ENCODE peak calls at places on chromosome 15, in four cellular contexts. One of them, this sample, is unnamed.

GRCh38 chr15:41281236-41281635 is 50.2 kb downstream of the CHP1 start:
- DNase-seq in activated T-cell treated with anti-CD3 and anti-CD28 coated beads for 48 hours: no peak
- DNase-seq in retina: no peak
- DNase-seq in lung: no peak
- DNase-seq in this sample: no peak

GRCh38 chr15:56891852-56892251 is 26.6 kb upstream of the TCF12 start:
- DNase-seq in retina: no peak
- DNase-seq in activated T-cell treated with anti-CD3 and anti-CD28 coated beads for 48 hours: no peak
- DNase-seq in lung: no peak
- DNase-seq in this sample: no peak

GRCh38 chr15:40040770-40041169 is 1.8 kb upstream of the SRP14 start:
- DNase-seq in lung: no peak
- DNase-seq in retina: no peak
- DNase-seq in activated T-cell treated with anti-CD3 and anti-CD28 coated beads for 48 hours: no peak
- DNase-seq in this sample: no peak

GRCh38 chr15:64571857-64572291 is 111.5 kb downstream of the ZNF609 start:
- DNase-seq in activated T-cell treated with anti-CD3 and anti-CD28 coated beads for 48 hours: no peak
- DNase-seq in lung: no peak
- DNase-seq in retina: no peak
- DNase-seq in this sample: no peak

GRCh38 chr15:77421370-77421700 is 647 bp downstream of the HMG20A start:
- DNase-seq in lung: no peak
- DNase-seq in retina: no peak
- DNase-seq in activated T-cell treated with anti-CD3 and anti-CD28 coated beads for 48 hours: no peak
- DNase-seq in this sample: no peak

GRCh38 chr15:69557340-69558137 is 104.9 kb downstream of the RPLP1 start:
- DNase-seq in activated T-cell treated with anti-CD3 and anti-CD28 coated beads for 48 hours: no peak
- DNase-seq in lung: peak
- DNase-seq in retina: no peak
- DNase-seq in this sample: no peak

GRCh38 chr15:100902436-100903190 is 16.5 kb upstream of the LRRK1 start:
- DNase-seq in lung: peak
- DNase-seq in activated T-cell treated with anti-CD3 and anti-CD28 coated beads for 48 hours: no peak
- DNase-seq in retina: no peak
- DNase-seq in this sample: peak

GRCh38 chr15:58070801-58071418 is 5.4 kb upstream of the ALDH1A2 start:
- DNase-seq in retina: peak
- DNase-seq in activated T-cell treated with anti-CD3 and anti-CD28 coated beads for 48 hours: peak
- DNase-seq in lung: peak
- DNase-seq in this sample: peak

GRCh38 chr15:43081283-43081682 is 24.6 kb downstream of the UBR1 start:
- DNase-seq in lung: no peak
- DNase-seq in retina: no peak
- DNase-seq in activated T-cell treated with anti-CD3 and anti-CD28 coated beads for 48 hours: no peak
- DNase-seq in this sample: no peak

GRCh38 chr15:101063212-101063611 is 144.1 kb downstream of the LRRK1 start:
- DNase-seq in activated T-cell treated with anti-CD3 and anti-CD28 coated beads for 48 hours: no peak
- DNase-seq in lung: no peak
- DNase-seq in retina: no peak
- DNase-seq in this sample: peak

GRCh38 chr15:77001966-77002365 is 7.0 kb downstream of the PSTPIP1 start:
- DNase-seq in lung: no peak
- DNase-seq in activated T-cell treated with anti-CD3 and anti-CD28 coated beads for 48 hours: no peak
- DNase-seq in retina: no peak
- DNase-seq in this sample: peak

GRCh38 chr15:45468294-45468693 is 54.3 kb downstream of the SLC30A4 start:
- DNase-seq in retina: no peak
- DNase-seq in activated T-cell treated with anti-CD3 and anti-CD28 coated beads for 48 hours: no peak
- DNase-seq in lung: no peak
- DNase-seq in this sample: no peak

GRCh38 chr15:86439614-86440013 is 359.9 kb downstream of the AGBL1 start:
- DNase-seq in activated T-cell treated with anti-CD3 and anti-CD28 coated beads for 48 hours: no peak
- DNase-seq in lung: no peak
- DNase-seq in retina: no peak
- DNase-seq in this sample: no peak

GRCh38 chr15:101251830-101252820 is at the start of gene CHSY1:
- DNase-seq in retina: peak
- DNase-seq in lung: peak
- DNase-seq in activated T-cell treated with anti-CD3 and anti-CD28 coated beads for 48 hours: peak
- DNase-seq in this sample: peak

GRCh38 chr15:100642950-100643338 is 40.6 kb downstream of the ASB7 start:
- DNase-seq in lung: no peak
- DNase-seq in retina: no peak
- DNase-seq in activated T-cell treated with anti-CD3 and anti-CD28 coated beads for 48 hours: no peak
- DNase-seq in this sample: no peak

GRCh38 chr15:37837276-37837675 is 97.2 kb upstream of the TMCO5A start:
- DNase-seq in activated T-cell treated with anti-CD3 and anti-CD28 coated beads for 48 hours: no peak
- DNase-seq in lung: no peak
- DNase-seq in retina: no peak
- DNase-seq in this sample: no peak

GRCh38 chr15:25183581-25184330 is 229.0 kb downstream of the SNRPN start:
- DNase-seq in retina: no peak
- DNase-seq in activated T-cell treated with anti-CD3 and anti-CD28 coated beads for 48 hours: no peak
- DNase-seq in lung: no peak
- DNase-seq in this sample: peak

GRCh38 chr15:67135494-67135893 is 70.1 kb downstream of the SMAD3 start:
- DNase-seq in lung: no peak
- DNase-seq in activated T-cell treated with anti-CD3 and anti-CD28 coated beads for 48 hours: no peak
- DNase-seq in retina: no peak
- DNase-seq in this sample: no peak

GRCh38 chr15:48996276-48996675 is 32.6 kb upstream of the SHC4 start:
- DNase-seq in lung: no peak
- DNase-seq in retina: no peak
- DNase-seq in activated T-cell treated with anti-CD3 and anti-CD28 coated beads for 48 hours: no peak
- DNase-seq in this sample: no peak

GRCh38 chr15:79721256-79721655 is 175.6 kb downstream of the MTHFS start:
- DNase-seq in retina: no peak
- DNase-seq in activated T-cell treated with anti-CD3 and anti-CD28 coated beads for 48 hours: no peak
- DNase-seq in lung: no peak
- DNase-seq in this sample: no peak

GRCh38 chr15:99738047-99738847 is 5.0 kb upstream of the LYSMD4 start:
- DNase-seq in activated T-cell treated with anti-CD3 and anti-CD28 coated beads for 48 hours: no peak
- DNase-seq in retina: no peak
- DNase-seq in lung: no peak
- DNase-seq in this sample: no peak

GRCh38 chr15:51267714-51268105 is 70.7 kb downstream of the CYP19A1 start:
- DNase-seq in retina: no peak
- DNase-seq in lung: no peak
- DNase-seq in activated T-cell treated with anti-CD3 and anti-CD28 coated beads for 48 hours: no peak
- DNase-seq in this sample: no peak

GRCh38 chr15:90097475-90097874 is 4.8 kb downstream of the IDH2 start:
- DNase-seq in activated T-cell treated with anti-CD3 and anti-CD28 coated beads for 48 hours: peak
- DNase-seq in retina: no peak
- DNase-seq in lung: no peak
- DNase-seq in this sample: no peak

GRCh38 chr15:87154771-87155170 is 1075.1 kb downstream of the AGBL1 start:
- DNase-seq in lung: no peak
- DNase-seq in activated T-cell treated with anti-CD3 and anti-CD28 coated beads for 48 hours: no peak
- DNase-seq in retina: no peak
- DNase-seq in this sample: no peak

GRCh38 chr15:39548561-39548960 is 32.3 kb upstream of the THBS1 start:
- DNase-seq in activated T-cell treated with anti-CD3 and anti-CD28 coated beads for 48 hours: no peak
- DNase-seq in lung: no peak
- DNase-seq in retina: no peak
- DNase-seq in this sample: no peak

GRCh38 chr15:101296418-101297405 is 1.7 kb upstream of the SNRPA1 start:
- DNase-seq in retina: no peak
- DNase-seq in activated T-cell treated with anti-CD3 and anti-CD28 coated beads for 48 hours: no peak
- DNase-seq in lung: no peak
- DNase-seq in this sample: no peak

GRCh38 chr15:38536201-38536676 is 28.4 kb downstream of the RASGRP1 start:
- DNase-seq in activated T-cell treated with anti-CD3 and anti-CD28 coated beads for 48 hours: no peak
- DNase-seq in lung: no peak
- DNase-seq in retina: peak
- DNase-seq in this sample: peak

GRCh38 chr15:83682476-83683162 is 28.7 kb downstream of the ADAMTSL3 start:
- DNase-seq in retina: no peak
- DNase-seq in lung: no peak
- DNase-seq in activated T-cell treated with anti-CD3 and anti-CD28 coated beads for 48 hours: no peak
- DNase-seq in this sample: no peak

GRCh38 chr15:78004919-78005634 is 72.4 kb downstream of the TBC1D2B start:
- DNase-seq in activated T-cell treated with anti-CD3 and anti-CD28 coated beads for 48 hours: no peak
- DNase-seq in retina: peak
- DNase-seq in lung: peak
- DNase-seq in this sample: peak

GRCh38 chr15:72784233-72784876 is 797 bp upstream of the ADPGK start:
- DNase-seq in retina: no peak
- DNase-seq in lung: peak
- DNase-seq in activated T-cell treated with anti-CD3 and anti-CD28 coated beads for 48 hours: peak
- DNase-seq in this sample: no peak

GRCh38 chr15:47206358-47206978 is 510.8 kb upstream of the SEMA6D start:
- DNase-seq in lung: no peak
- DNase-seq in activated T-cell treated with anti-CD3 and anti-CD28 coated beads for 48 hours: no peak
- DNase-seq in retina: no peak
- DNase-seq in this sample: no peak

GRCh38 chr15:94119215-94119815 is 112.0 kb upstream of the MCTP2 start:
- DNase-seq in lung: no peak
- DNase-seq in retina: peak
- DNase-seq in activated T-cell treated with anti-CD3 and anti-CD28 coated beads for 48 hours: no peak
- DNase-seq in this sample: peak

GRCh38 chr15:25727116-25727515 is 136.0 kb downstream of the ATP10A start:
- DNase-seq in lung: no peak
- DNase-seq in retina: no peak
- DNase-seq in activated T-cell treated with anti-CD3 and anti-CD28 coated beads for 48 hours: no peak
- DNase-seq in this sample: no peak

GRCh38 chr15:67198157-67198754 is 56.2 kb downstream of the AAGAB start:
- DNase-seq in activated T-cell treated with anti-CD3 and anti-CD28 coated beads for 48 hours: no peak
- DNase-seq in retina: no peak
- DNase-seq in lung: no peak
- DNase-seq in this sample: no peak

GRCh38 chr15:48547305-48547704 is 98.2 kb downstream of the FBN1 start:
- DNase-seq in activated T-cell treated with anti-CD3 and anti-CD28 coated beads for 48 hours: no peak
- DNase-seq in retina: no peak
- DNase-seq in lung: no peak
- DNase-seq in this sample: no peak

This sample was measured in kidney.